ENCODE peak calls at places on chromosomes 1 and 21, in nine cellular contexts. One of them, this sample, is unnamed.

GRCh38 chr1:165075725-165076370 is 280.7 kb downstream of the LMX1A start:
- DNase-seq in progenitor cell of endocrine pancreas: no peak
- DNase-seq in stimulated activated CD4-positive, alpha-beta T cell treated with anti-CD3 and anti-CD28 coated beads, Interleukin-1b, Interleukin-23, amount 100 ng/mL, for 4 hours: no peak
- DNase-seq in activated CD8-positive, alpha-beta memory T cell treated with anti-CD3 and anti-CD28 coated beads for 24 hours: no peak
- DNase-seq in stimulated activated naive B cell treated with anti-CD40 and anti-IgM and Interleukin-4, amounts not matched to agents 10 μg/mL and 1 μg/mL and 100 μg/mL, for 72 hours: no peak
- DNase-seq in T-cell: no peak
- DNase-seq in endothelial cell: peak
- DNase-seq in MM.1S: peak
- DNase-seq in BE2C: peak
- DNase-seq in this sample: no peak

GRCh38 chr21:34546556-34546955 is 34.5 kb upstream of the KCNE1 start:
- DNase-seq in progenitor cell of endocrine pancreas: no peak
- DNase-seq in stimulated activated CD4-positive, alpha-beta T cell treated with anti-CD3 and anti-CD28 coated beads, Interleukin-1b, Interleukin-23, amount 100 ng/mL, for 4 hours: no peak
- DNase-seq in activated CD8-positive, alpha-beta memory T cell treated with anti-CD3 and anti-CD28 coated beads for 24 hours: no peak
- DNase-seq in stimulated activated naive B cell treated with anti-CD40 and anti-IgM and Interleukin-4, amounts not matched to agents 10 μg/mL and 1 μg/mL and 100 μg/mL, for 72 hours: no peak
- DNase-seq in T-cell: no peak
- DNase-seq in endothelial cell: no peak
- DNase-seq in MM.1S: no peak
- DNase-seq in BE2C: no peak
- DNase-seq in this sample: no peak

GRCh38 chr1:53585116-53585515 is 125.9 kb downstream of the DMRTB1 start:
- DNase-seq in progenitor cell of endocrine pancreas: no peak
- DNase-seq in stimulated activated CD4-positive, alpha-beta T cell treated with anti-CD3 and anti-CD28 coated beads, Interleukin-1b, Interleukin-23, amount 100 ng/mL, for 4 hours: peak
- DNase-seq in activated CD8-positive, alpha-beta memory T cell treated with anti-CD3 and anti-CD28 coated beads for 24 hours: peak
- DNase-seq in stimulated activated naive B cell treated with anti-CD40 and anti-IgM and Interleukin-4, amounts not matched to agents 10 μg/mL and 1 μg/mL and 100 μg/mL, for 72 hours: no peak
- DNase-seq in T-cell: peak
- DNase-seq in endothelial cell: no peak
- DNase-seq in MM.1S: peak
- DNase-seq in BE2C: no peak
- DNase-seq in this sample: no peak

GRCh38 chr1:234768569-234769283 is 158.7 kb upstream of the IRF2BP2 start:
- DNase-seq in progenitor cell of endocrine pancreas: no peak
- DNase-seq in stimulated activated CD4-positive, alpha-beta T cell treated with anti-CD3 and anti-CD28 coated beads, Interleukin-1b, Interleukin-23, amount 100 ng/mL, for 4 hours: peak
- DNase-seq in activated CD8-positive, alpha-beta memory T cell treated with anti-CD3 and anti-CD28 coated beads for 24 hours: peak
- DNase-seq in stimulated activated naive B cell treated with anti-CD40 and anti-IgM and Interleukin-4, amounts not matched to agents 10 μg/mL and 1 μg/mL and 100 μg/mL, for 72 hours: no peak
- DNase-seq in T-cell: peak
- DNase-seq in endothelial cell: no peak
- DNase-seq in MM.1S: no peak
- DNase-seq in BE2C: no peak
- DNase-seq in this sample: no peak

GRCh38 chr1:60904079-60904852 is 178.1 kb upstream of the NFIA start:
- DNase-seq in progenitor cell of endocrine pancreas: no peak
- DNase-seq in stimulated activated CD4-positive, alpha-beta T cell treated with anti-CD3 and anti-CD28 coated beads, Interleukin-1b, Interleukin-23, amount 100 ng/mL, for 4 hours: no peak
- DNase-seq in activated CD8-positive, alpha-beta memory T cell treated with anti-CD3 and anti-CD28 coated beads for 24 hours: no peak
- DNase-seq in stimulated activated naive B cell treated with anti-CD40 and anti-IgM and Interleukin-4, amounts not matched to agents 10 μg/mL and 1 μg/mL and 100 μg/mL, for 72 hours: no peak
- DNase-seq in T-cell: no peak
- DNase-seq in endothelial cell: no peak
- DNase-seq in MM.1S: no peak
- DNase-seq in BE2C: peak
- DNase-seq in this sample: no peak

GRCh38 chr1:25806418-25806817 is 6.4 kb downstream of the SELENON start:
- DNase-seq in progenitor cell of endocrine pancreas: no peak
- DNase-seq in stimulated activated CD4-positive, alpha-beta T cell treated with anti-CD3 and anti-CD28 coated beads, Interleukin-1b, Interleukin-23, amount 100 ng/mL, for 4 hours: no peak
- DNase-seq in activated CD8-positive, alpha-beta memory T cell treated with anti-CD3 and anti-CD28 coated beads for 24 hours: no peak
- DNase-seq in stimulated activated naive B cell treated with anti-CD40 and anti-IgM and Interleukin-4, amounts not matched to agents 10 μg/mL and 1 μg/mL and 100 μg/mL, for 72 hours: no peak
- DNase-seq in T-cell: no peak
- DNase-seq in endothelial cell: no peak
- DNase-seq in MM.1S: no peak
- DNase-seq in BE2C: no peak
- DNase-seq in this sample: peak

GRCh38 chr1:8652607-8653046 is 164.8 kb downstream of the RERE start:
- DNase-seq in progenitor cell of endocrine pancreas: no peak
- DNase-seq in stimulated activated CD4-positive, alpha-beta T cell treated with anti-CD3 and anti-CD28 coated beads, Interleukin-1b, Interleukin-23, amount 100 ng/mL, for 4 hours: no peak
- DNase-seq in activated CD8-positive, alpha-beta memory T cell treated with anti-CD3 and anti-CD28 coated beads for 24 hours: no peak
- DNase-seq in stimulated activated naive B cell treated with anti-CD40 and anti-IgM and Interleukin-4, amounts not matched to agents 10 μg/mL and 1 μg/mL and 100 μg/mL, for 72 hours: no peak
- DNase-seq in T-cell: no peak
- DNase-seq in endothelial cell: no peak
- DNase-seq in MM.1S: no peak
- DNase-seq in BE2C: no peak
- DNase-seq in this sample: no peak

GRCh38 chr1:170967042-170967910 is 31.9 kb downstream of the MROH9 start:
- DNase-seq in progenitor cell of endocrine pancreas: no peak
- DNase-seq in stimulated activated CD4-positive, alpha-beta T cell treated with anti-CD3 and anti-CD28 coated beads, Interleukin-1b, Interleukin-23, amount 100 ng/mL, for 4 hours: no peak
- DNase-seq in activated CD8-positive, alpha-beta memory T cell treated with anti-CD3 and anti-CD28 coated beads for 24 hours: no peak
- DNase-seq in stimulated activated naive B cell treated with anti-CD40 and anti-IgM and Interleukin-4, amounts not matched to agents 10 μg/mL and 1 μg/mL and 100 μg/mL, for 72 hours: no peak
- DNase-seq in T-cell: no peak
- DNase-seq in endothelial cell: no peak
- DNase-seq in MM.1S: peak
- DNase-seq in BE2C: no peak
- DNase-seq in this sample: no peak

GRCh38 chr1:42141978-42142377 is 11.2 kb upstream of the GUCA2B start:
- DNase-seq in progenitor cell of endocrine pancreas: no peak
- DNase-seq in stimulated activated CD4-positive, alpha-beta T cell treated with anti-CD3 and anti-CD28 coated beads, Interleukin-1b, Interleukin-23, amount 100 ng/mL, for 4 hours: no peak
- DNase-seq in activated CD8-positive, alpha-beta memory T cell treated with anti-CD3 and anti-CD28 coated beads for 24 hours: no peak
- DNase-seq in stimulated activated naive B cell treated with anti-CD40 and anti-IgM and Interleukin-4, amounts not matched to agents 10 μg/mL and 1 μg/mL and 100 μg/mL, for 72 hours: no peak
- DNase-seq in T-cell: no peak
- DNase-seq in endothelial cell: no peak
- DNase-seq in MM.1S: no peak
- DNase-seq in BE2C: no peak
- DNase-seq in this sample: no peak

GRCh38 chr1:51622455-51622913 is 5.6 kb downstream of the OSBPL9 start:
- DNase-seq in progenitor cell of endocrine pancreas: no peak
- DNase-seq in stimulated activated CD4-positive, alpha-beta T cell treated with anti-CD3 and anti-CD28 coated beads, Interleukin-1b, Interleukin-23, amount 100 ng/mL, for 4 hours: no peak
- DNase-seq in activated CD8-positive, alpha-beta memory T cell treated with anti-CD3 and anti-CD28 coated beads for 24 hours: no peak
- DNase-seq in stimulated activated naive B cell treated with anti-CD40 and anti-IgM and Interleukin-4, amounts not matched to agents 10 μg/mL and 1 μg/mL and 100 μg/mL, for 72 hours: no peak
- DNase-seq in T-cell: no peak
- DNase-seq in endothelial cell: no peak
- DNase-seq in MM.1S: no peak
- DNase-seq in BE2C: peak
- DNase-seq in this sample: no peak

GRCh38 chr21:42366292-42367010 is at the start of gene TFF1:
- DNase-seq in progenitor cell of endocrine pancreas: no peak
- DNase-seq in stimulated activated CD4-positive, alpha-beta T cell treated with anti-CD3 and anti-CD28 coated beads, Interleukin-1b, Interleukin-23, amount 100 ng/mL, for 4 hours: no peak
- DNase-seq in activated CD8-positive, alpha-beta memory T cell treated with anti-CD3 and anti-CD28 coated beads for 24 hours: no peak
- DNase-seq in stimulated activated naive B cell treated with anti-CD40 and anti-IgM and Interleukin-4, amounts not matched to agents 10 μg/mL and 1 μg/mL and 100 μg/mL, for 72 hours: no peak
- DNase-seq in T-cell: no peak
- DNase-seq in endothelial cell: no peak
- DNase-seq in MM.1S: no peak
- DNase-seq in BE2C: no peak
- DNase-seq in this sample: no peak